ENCODE peak calls at places on chromosomes 12 and 14, in seven cellular contexts. X is astrocyte of the spinal cord, A is heart left ventricle, B is AG04450, K is cardiac muscle cell, I is cardiac fibroblast, G is mammary epithelial cell. R is an unnamed sample.

GRCh38 chr14:30608533-30609006 is 13.5 kb upstream of the SCFD1 start:
- DNase-seq in X (peak), A (no peak), B (no peak), K (peak), I (peak), G (peak), R (no peak)

GRCh38 chr14:85527006-85527405 is 2.9 kb upstream of the FLRT2 start:
- DNase-seq in X (peak), A (no peak), B (no peak), K (peak), I (no peak), G (peak), R (no peak)

GRCh38 chr14:96962337-96962736 is 165.2 kb downstream of the VRK1 start:
- DNase-seq in X (no peak), A (no peak), B (no peak), K (no peak), I (no peak), G (no peak), R (no peak)

GRCh38 chr12:6626654-6627283 is 9.0 kb downstream of the LPAR5 start:
- DNase-seq in X (no peak), A (no peak), B (no peak), K (no peak), I (peak), G (no peak), R (no peak)

GRCh38 chr14:68663385-68664076 is 129.3 kb downstream of the ZFP36L1 start:
- DNase-seq in X (peak), A (no peak), B (no peak), K (peak), I (peak), G (peak), R (peak)

GRCh38 chr14:74501135-74501614 is 7.6 kb downstream of the ISCA2 start:
- DNase-seq in X (peak), A (peak), B (peak), K (peak), I (peak), G (peak), R (peak)

GRCh38 chr12:80412343-80412953 is 31.6 kb upstream of the PTPRQ start:
- DNase-seq in X (peak), A (no peak), B (peak), K (peak), I (peak), G (peak), R (peak)

GRCh38 chr12:98440165-98440581 is 75.2 kb upstream of the TMPO start:
- DNase-seq in X (peak), A (peak), B (peak), K (peak), I (peak), G (peak), R (peak)

GRCh38 chr12:78864483-78865296 is at the start of gene SYT1:
- DNase-seq in X (peak), A (peak), B (peak), K (peak), I (peak), G (peak), R (peak)

GRCh38 chr14:88765130-88765529 is 27.6 kb downstream of the EML5 start:
- DNase-seq in X (peak), A (no peak), B (no peak), K (no peak), I (no peak), G (peak), R (peak)

DNA sequence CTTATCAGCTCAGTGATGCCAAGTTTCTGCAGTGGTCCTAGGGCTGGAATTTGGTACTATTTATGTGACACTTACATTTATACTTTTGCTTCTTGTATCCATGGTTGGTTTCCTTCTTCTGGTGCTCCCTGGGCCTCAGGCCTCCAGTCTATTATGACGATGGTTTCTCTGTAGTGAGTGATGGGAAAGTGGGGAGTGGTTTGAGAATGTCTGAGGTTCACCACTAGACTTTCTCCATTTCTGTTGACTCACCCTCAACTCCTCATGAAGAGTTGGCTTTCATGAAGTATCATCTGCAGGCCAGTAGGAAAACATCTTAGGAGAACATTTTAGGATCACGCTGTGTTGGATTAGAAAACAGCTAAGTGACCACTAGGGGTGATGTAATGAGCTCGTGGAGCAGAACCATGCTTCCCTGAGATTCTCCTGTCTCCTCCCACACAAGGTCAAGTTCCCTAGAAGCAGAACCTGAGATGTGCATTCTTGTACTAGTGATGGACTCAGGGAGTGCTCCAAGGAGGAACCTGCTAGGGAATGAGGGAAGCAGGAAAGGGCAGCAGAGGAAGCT is 32.1 kb downstream of the RPH3A start:
- DNase-seq in X (no peak), A (no peak), B (no peak), K (no peak), I (no peak), G (no peak), R (no peak)
- TF ChIP-seq CTCF in X (no peak), A (no peak), B (no peak), K (no peak), I (no peak), G (no peak), R (no peak)

GRCh38 chr14:95511687-95512086 is 4.8 kb downstream of the SYNE3 start:
- DNase-seq in X (no peak), A (no peak), B (no peak), K (no peak), I (no peak), G (no peak), R (no peak)
- H3K4me3 ChIP-seq in X (no peak), A (no peak), B (no peak), K (no peak), I (no peak), G (no peak), R (no peak)

DNA sequence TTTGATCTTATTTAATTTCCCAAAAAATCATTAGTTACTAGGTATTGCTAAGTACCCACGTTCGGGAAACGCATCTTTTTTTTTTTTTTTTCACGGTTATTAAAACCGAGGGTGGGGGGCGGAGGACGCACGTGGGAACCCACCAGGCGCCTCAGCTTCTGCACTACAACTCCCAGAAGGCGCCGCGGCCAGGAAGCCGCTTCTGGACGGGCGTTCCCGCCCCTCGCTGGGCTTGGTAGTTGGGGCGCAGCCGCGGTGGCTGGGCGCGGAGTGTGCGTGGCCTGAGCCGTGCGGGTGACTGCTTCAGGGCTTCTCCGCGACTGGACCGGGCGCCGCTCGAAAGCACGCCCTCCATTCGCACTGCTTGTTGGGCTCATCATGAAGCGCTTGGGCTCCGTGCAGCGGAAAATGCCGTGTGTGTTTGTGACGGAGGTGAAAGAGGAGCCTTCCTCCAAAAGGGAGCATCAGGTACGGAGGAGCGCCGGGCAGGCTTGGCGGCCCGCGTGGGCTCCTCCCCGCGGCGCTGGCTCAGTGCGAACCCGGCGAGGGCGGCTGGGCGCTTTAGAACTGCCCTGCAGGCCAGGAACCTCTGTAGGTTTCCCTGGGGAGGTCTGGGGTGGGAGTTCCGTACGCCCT is 6.2 kb upstream of the C12orf50 start:
- DNase-seq in X (peak), A (peak), B (peak), K (peak), I (peak), G (peak), R (peak)
- TF ChIP-seq CTCF in X (no peak), A (no peak), B (no peak), K (no peak), I (no peak), G (no peak), R (no peak)

GRCh38 chr12:124456133-124456651 is 111.2 kb downstream of the NCOR2 start:
- DNase-seq in X (no peak), A (no peak), B (no peak), K (no peak), I (no peak), G (no peak), R (no peak)

GRCh38 chr12:124456652-124457152 is 110.7 kb downstream of the NCOR2 start:
- DNase-seq in X (no peak), A (no peak), B (no peak), K (no peak), I (no peak), G (no peak), R (no peak)

GRCh38 chr12:124458220-124458991 is 109.0 kb downstream of the NCOR2 start:
- DNase-seq in X (no peak), A (no peak), B (no peak), K (no peak), I (no peak), G (no peak), R (no peak)

GRCh38 chr12:124458992-124459851 is 108.2 kb downstream of the NCOR2 start:
- DNase-seq in X (no peak), A (no peak), B (no peak), K (no peak), I (no peak), G (no peak), R (no peak)

GRCh38 chr12:124457287-124458219 is 109.9 kb downstream of the NCOR2 start:
- DNase-seq in X (peak), A (peak), B (no peak), K (peak), I (peak), G (no peak), R (peak)
- H3K4me3 ChIP-seq in X (no peak), A (peak), B (no peak), K (no peak), I (peak), G (no peak), R (peak)

GRCh38 chr14:67432088-67432564 is 20.2 kb upstream of the PLEK2 start:
- DNase-seq in X (no peak), A (no peak), B (no peak), K (no peak), I (no peak), G (no peak), R (peak)

GRCh38 chr14:67435603-67436002 is 23.6 kb upstream of the PLEK2 start:
- DNase-seq in X (no peak), A (no peak), B (no peak), K (no peak), I (no peak), G (no peak), R (no peak)

GRCh38 chr14:67440513-67440912 is 28.5 kb upstream of the PLEK2 start:
- DNase-seq in X (no peak), A (no peak), B (no peak), K (no peak), I (no peak), G (no peak), R (no peak)

GRCh38 chr14:67438969-67439368 is 27.0 kb upstream of the PLEK2 start:
- DNase-seq in X (no peak), A (no peak), B (no peak), K (no peak), I (no peak), G (no peak), R (no peak)

GRCh38 chr14:67436006-67436866 is 24.3 kb upstream of the PLEK2 start:
- DNase-seq in X (no peak), A (no peak), B (no peak), K (no peak), I (no peak), G (no peak), R (no peak)
- TF ChIP-seq CTCF in X (no peak), A (no peak), B (no peak), K (no peak), I (no peak), G (no peak), R (no peak)

GRCh38 chr12:122203968-122204828 is 689 bp downstream of the B3GNT4 start:
- DNase-seq in X (no peak), A (no peak), B (no peak), K (no peak), I (no peak), G (no peak), R (no peak)
- H3K4me3 ChIP-seq in X (peak), A (peak), B (peak), K (peak), I (peak), G (peak), R (peak)

DNA sequence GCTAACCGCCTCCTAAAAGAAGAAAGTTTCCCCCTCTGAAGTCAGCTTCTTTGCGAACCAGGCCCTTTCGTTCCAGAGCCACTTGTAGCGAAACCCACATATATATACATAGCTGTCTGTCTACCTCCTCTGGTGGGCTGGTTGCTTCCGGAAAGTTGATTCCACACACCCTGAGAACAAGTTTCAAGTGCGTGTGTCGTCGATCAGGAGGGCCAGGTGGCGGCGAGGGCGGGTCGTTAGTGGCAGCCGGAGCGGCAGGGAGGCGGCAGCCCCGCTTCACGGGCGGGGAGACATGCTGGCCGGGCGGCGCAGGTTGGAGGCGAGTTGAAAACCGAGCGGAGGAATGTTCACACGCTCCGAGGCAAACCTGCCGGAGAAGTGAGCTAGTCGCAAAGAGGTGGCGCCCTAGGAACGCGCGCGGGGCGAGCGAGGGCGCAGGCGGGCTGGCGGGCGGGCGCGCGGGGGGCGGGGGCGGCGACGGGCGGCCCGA is 2.6 kb downstream of the PTHLH start:
- DNase-seq in X (peak), A (peak), B (no peak), K (peak), I (peak), G (peak), R (no peak)
- TF ChIP-seq CTCF in X (no peak), A (no peak), B (no peak), K (peak), I (no peak), G (peak), R (no peak)

DNA sequence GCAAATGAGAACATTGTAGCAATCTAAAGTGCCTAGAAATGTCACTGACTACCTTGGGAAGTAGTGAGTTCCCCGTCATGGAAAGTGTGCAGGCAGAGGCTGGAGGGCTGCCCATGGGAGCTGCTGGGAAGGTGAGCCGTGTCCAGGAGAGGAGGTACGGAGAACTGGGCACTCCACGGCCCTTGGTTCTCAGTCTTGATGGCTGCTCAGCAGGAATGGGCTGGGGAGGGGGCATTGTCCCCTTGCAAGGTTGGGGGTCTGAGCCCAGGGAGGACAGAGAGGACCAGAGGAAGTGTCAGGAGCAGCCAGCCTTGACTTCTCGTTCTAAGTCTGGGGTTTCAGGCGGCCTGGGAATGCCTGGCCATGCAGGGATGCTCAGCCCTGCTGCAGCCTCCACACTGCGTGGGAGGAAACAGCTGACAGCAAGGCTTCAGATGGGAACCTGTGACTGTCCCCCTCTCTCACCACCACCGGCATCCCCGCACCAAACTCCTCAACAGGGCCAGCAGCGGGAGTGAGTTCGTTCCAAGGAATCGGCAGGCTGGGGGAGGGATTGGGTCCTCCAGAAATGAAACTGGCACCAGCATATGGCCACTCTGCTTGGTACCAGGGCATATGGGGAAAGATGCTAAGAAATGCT is 140.2 kb downstream of the BCL11B start:
- DNase-seq in X (no peak), A (no peak), B (no peak), K (no peak), I (no peak), G (no peak), R (no peak)
- H3K4me3 ChIP-seq in X (no peak), A (no peak), B (no peak), K (no peak), I (no peak), G (no peak), R (no peak)

GRCh38 chr12:57936513-57936883 is 4.9 kb upstream of the ATP23 start:
- DNase-seq in X (no peak), A (no peak), B (no peak), K (no peak), I (no peak), G (no peak), R (no peak)

GRCh38 chr12:57940052-57940914 is 1.1 kb upstream of the ATP23 start:
- DNase-seq in X (no peak), A (no peak), B (no peak), K (no peak), I (no peak), G (peak), R (no peak)

GRCh38 chr12:57939291-57939690 is 2.1 kb upstream of the ATP23 start:
- DNase-seq in X (no peak), A (no peak), B (no peak), K (peak), I (no peak), G (peak), R (no peak)

GRCh38 chr12:57935839-57936512 is 5.4 kb upstream of the ATP23 start:
- DNase-seq in X (peak), A (peak), B (peak), K (peak), I (peak), G (peak), R (peak)

DNA sequence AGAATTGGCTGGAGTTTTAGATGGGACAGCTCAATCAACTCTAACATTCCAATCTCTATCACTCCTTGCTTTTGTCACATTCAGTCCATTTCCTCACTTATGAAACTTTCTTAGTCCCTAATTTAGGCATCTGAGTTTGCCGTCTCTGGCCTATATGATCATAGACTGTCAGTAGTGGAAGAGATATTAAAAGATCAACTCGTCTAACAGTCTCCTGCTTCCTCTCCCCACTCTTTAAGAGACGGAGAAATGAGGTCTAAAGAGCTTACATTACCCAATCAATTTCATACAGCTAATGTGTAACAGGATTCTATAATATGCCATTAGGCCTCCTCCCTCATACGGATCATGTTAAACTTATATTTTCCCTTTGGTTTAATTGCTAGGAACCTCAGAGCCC is 6.6 kb upstream of the ATP23 start:
- DNase-seq in X (no peak), A (no peak), B (no peak), K (no peak), I (no peak), G (no peak), R (no peak)
- TF ChIP-seq CTCF in X (no peak), A (no peak), B (no peak), K (no peak), I (no peak), G (no peak), R (no peak)

GRCh38 chr12:53498235-53498630 is 1.0 kb downstream of the MAP3K12 start:
- DNase-seq in X (no peak), A (no peak), B (no peak), K (no peak), I (no peak), G (no peak), R (no peak)
- H3K4me3 ChIP-seq in X (peak), A (no peak), B (peak), K (no peak), I (peak), G (no peak), R (peak)